ENCODE peak calls at places on chromosomes 13 and 19, in seven cellular contexts. Y is pancreas, J is ovary, G is IMR-90, V is AG04450, O is right lobe of liver, K is heart left ventricle. M is an unnamed sample.

GRCh38 chr13:61110804-61111203 is 304.8 kb downstream of the PCDH20 start:
- DNase-seq in Y (no peak), J (no peak), G (no peak), V (no peak), O (no peak), K (no peak), M (no peak)

GRCh38 chr19:46717716-46718143 is 816 bp upstream of the PRKD2 start:
- DNase-seq in Y (no peak), J (no peak), G (no peak), V (no peak), O (peak; percentile 51), K (no peak), M (no peak)

GRCh38 chr19:54481326-54481930 is 8.3 kb upstream of the CDC42EP5 start:
- DNase-seq in Y (no peak), J (no peak), G (peak; percentile 33), V (no peak), O (no peak), K (no peak), M (no peak)

GRCh38 chr13:74134777-74135305 is 637 bp upstream of the KLF12 start:
- DNase-seq in Y (peak; percentile 29), J (peak; percentile 75), G (no peak), V (no peak), O (peak; percentile 85), K (peak; percentile 66), M (no peak)

GRCh38 chr13:21259571-21260455 is 83.4 kb downstream of the MRPL57 start:
- DNase-seq in Y (no peak), J (no peak), G (no peak), V (no peak), O (no peak), K (no peak), M (no peak)

GRCh38 chr19:47729799-47730520 is 15.4 kb upstream of the NOP53 start:
- DNase-seq in Y (peak; percentile 91), J (peak; percentile 84), G (no peak), V (no peak), O (peak; percentile 66), K (peak; percentile 89), M (no peak)

GRCh38 chr13:35349673-35350278 is 126.7 kb downstream of the MAB21L1 start:
- DNase-seq in Y (no peak), J (no peak), G (no peak), V (no peak), O (no peak), K (no peak), M (no peak)

GRCh38 chr13:100662470-100663211 is 12.0 kb downstream of the TMTC4 start:
- DNase-seq in Y (no peak), J (no peak), G (no peak), V (no peak), O (no peak), K (no peak), M (no peak)

GRCh38 chr13:75621147-75621546 is 15.0 kb upstream of the LMO7 start:
- DNase-seq in Y (no peak), J (no peak), G (peak; percentile 70), V (peak; percentile 43), O (no peak), K (no peak), M (no peak)

GRCh38 chr13:102028198-102028597 is 373.6 kb downstream of the FGF14 start:
- DNase-seq in Y (no peak), J (no peak), G (no peak), V (no peak), O (no peak), K (no peak), M (no peak)

GRCh38 chr13:71722206-71722605 is 144.8 kb downstream of the DACH1 start:
- DNase-seq in Y (no peak), J (no peak), G (peak; percentile 7), V (no peak), O (no peak), K (no peak), M (no peak)

GRCh38 chr13:93270769-93271753 is 44.5 kb downstream of the GPC6 start:
- DNase-seq in Y (no peak), J (no peak), G (peak; percentile 44), V (no peak), O (no peak), K (no peak), M (no peak)

GRCh38 chr13:90420683-90421082 is 926.8 kb upstream of the MIR17HG start:
- DNase-seq in Y (no peak), J (no peak), G (peak; percentile 13), V (no peak), O (no peak), K (no peak), M (no peak)

GRCh38 chr13:20588529-20589110 is 21.7 kb downstream of the IFT88 start:
- DNase-seq in Y (no peak), J (no peak), G (no peak), V (no peak), O (no peak), K (no peak), M (no peak)

GRCh38 chr19:19256072-19256969 is 16.8 kb downstream of the TM6SF2 start:
- DNase-seq in Y (no peak), J (no peak), G (no peak), V (no peak), O (no peak), K (no peak), M (no peak)

GRCh38 chr19:17805427-17805826 is 10.5 kb downstream of the B3GNT3 start:
- DNase-seq in Y (no peak), J (no peak), G (no peak), V (no peak), O (no peak), K (no peak), M (no peak)

GRCh38 chr19:15404780-15405211 is 14.0 kb downstream of the AKAP8L start:
- DNase-seq in Y (no peak), J (no peak), G (no peak), V (no peak), O (no peak), K (no peak), M (no peak)
- H3K4me3 ChIP-seq in Y (no peak overlapping the region), J (no peak overlapping the region), G (no peak overlapping the region), V (no peak overlapping the region), O (no peak overlapping the region), K (no peak overlapping the region), M (no peak overlapping the region)

GRCh38 chr13:83878691-83879410 is 3.4 kb downstream of the SLITRK1 start:
- DNase-seq in Y (no peak), J (no peak), G (no peak), V (no peak), O (no peak), K (no peak), M (no peak)

GRCh38 chr13:83880275-83881027 is 1.8 kb downstream of the SLITRK1 start:
- DNase-seq in Y (no peak), J (no peak), G (no peak), V (no peak), O (no peak), K (no peak), M (no peak)

GRCh38 chr13:83877901-83878300 is 4.4 kb downstream of the SLITRK1 start:
- DNase-seq in Y (no peak), J (no peak), G (no peak), V (no peak), O (no peak), K (no peak), M (no peak)

GRCh38 chr13:83881031-83881727 is 1.1 kb downstream of the SLITRK1 start:
- DNase-seq in Y (no peak), J (no peak), G (no peak), V (no peak), O (no peak), K (no peak), M (no peak)

DNA sequence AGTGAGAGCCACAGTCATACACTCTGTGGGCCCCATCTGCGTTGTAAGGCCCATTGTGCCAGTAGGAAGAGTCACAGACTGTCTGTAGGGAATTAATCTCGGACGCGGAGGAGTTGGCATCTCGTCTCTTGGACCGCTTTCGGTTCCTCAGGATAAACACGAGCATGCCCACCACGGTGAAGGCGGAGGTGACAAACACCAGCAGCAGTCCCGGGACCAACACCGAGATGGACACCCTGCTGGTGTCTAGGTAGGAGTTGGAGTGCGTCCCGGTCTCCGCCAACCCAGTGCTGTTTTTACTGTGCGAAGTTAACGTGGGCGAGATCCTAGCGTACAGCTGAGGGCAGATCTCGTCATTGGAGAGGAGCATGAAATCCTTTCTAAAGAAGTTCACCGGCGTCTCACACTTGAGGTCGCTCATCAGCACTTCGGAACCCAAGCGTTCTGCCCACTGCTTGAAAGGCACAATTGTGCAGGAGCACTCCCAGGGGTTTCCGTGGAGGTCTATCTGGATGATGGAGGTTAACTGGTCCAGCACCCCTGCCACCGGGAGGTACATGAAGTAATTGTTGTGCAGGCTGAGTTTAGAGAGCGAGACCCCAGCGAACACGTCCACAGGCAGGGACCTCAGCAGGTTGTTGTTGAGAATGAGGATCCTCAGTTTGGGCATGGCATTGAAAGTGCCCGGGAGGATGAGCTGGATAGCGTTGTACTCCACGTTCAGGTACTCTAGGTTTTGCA is 2.7 kb downstream of the SLITRK1 start:
- DNase-seq in Y (no peak), J (no peak), G (no peak), V (no peak), O (no peak), K (no peak), M (no peak)
- H3K4me3 ChIP-seq in Y (peak overlapping the region; percentile 37), J (no peak overlapping the region), G (peak overlapping the region; percentile 41), V (peak overlapping the region; percentile 63), O (no peak overlapping the region), K (no peak overlapping the region), M (no peak overlapping the region)

DNA sequence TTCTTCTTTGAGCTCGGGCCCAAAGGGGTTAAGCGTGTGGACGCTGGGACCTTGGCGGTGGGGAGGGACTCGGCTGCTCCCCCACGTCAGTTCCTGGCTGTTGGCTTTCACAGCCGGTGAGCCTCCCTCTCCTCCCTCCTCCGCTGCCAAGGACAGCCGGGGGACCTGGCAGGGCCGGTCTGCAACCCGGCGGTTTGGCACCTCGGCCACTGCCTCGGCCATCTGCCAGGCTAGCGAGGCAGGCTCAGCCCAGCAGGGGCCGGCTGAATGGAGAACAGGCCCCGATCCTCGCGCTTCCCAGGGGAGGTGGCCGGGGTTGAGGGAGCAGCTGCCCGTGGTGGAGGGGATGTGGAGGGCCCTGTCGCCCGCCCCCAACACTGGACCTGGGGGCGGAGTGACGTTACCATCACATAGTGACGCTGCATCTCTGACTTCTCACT is 5.0 kb downstream of the TLE5 start:
- DNase-seq in Y (peak; percentile 97), J (peak; percentile 97), G (no peak), V (no peak), O (peak; percentile 91), K (peak; percentile 93), M (no peak)
- H3K4me3 ChIP-seq in Y (peak overlapping the region; percentile 13), J (no peak overlapping the region), G (no peak overlapping the region), V (no peak overlapping the region), O (no peak overlapping the region), K (peak overlapping the region; percentile 16), M (no peak overlapping the region)

GRCh38 chr13:107476068-107476467 is 739.3 kb downstream of the LIG4 start:
- DNase-seq in Y (no peak), J (no peak), G (peak; percentile 62), V (no peak), O (no peak), K (no peak), M (no peak)

GRCh38 chr13:107480130-107480529 is 735.2 kb downstream of the LIG4 start:
- DNase-seq in Y (no peak), J (no peak), G (peak; percentile 56), V (no peak), O (no peak), K (no peak), M (no peak)
- H3K4me3 ChIP-seq in Y (no peak overlapping the region), J (no peak overlapping the region), G (no peak overlapping the region), V (no peak overlapping the region), O (no peak overlapping the region), K (no peak overlapping the region), M (no peak overlapping the region)

GRCh38 chr19:45419895-45420294 is 3.8 kb downstream of the ERCC1 start:
- DNase-seq in Y (no peak), J (no peak), G (no peak), V (no peak), O (no peak), K (no peak), M (no peak)
- H3K4me3 ChIP-seq in Y (no peak overlapping the region), J (no peak overlapping the region), G (no peak overlapping the region), V (no peak overlapping the region), O (no peak overlapping the region), K (no peak overlapping the region), M (no peak overlapping the region)

GRCh38 chr19:10639836-10640235 is 14.3 kb upstream of the ILF3 start:
- DNase-seq in Y (no peak), J (no peak), G (no peak), V (no peak), O (no peak), K (no peak), M (no peak)
- H3K4me3 ChIP-seq in Y (no peak overlapping the region), J (no peak overlapping the region), G (no peak overlapping the region), V (no peak overlapping the region), O (no peak overlapping the region), K (no peak overlapping the region), M (no peak overlapping the region)